ENCODE peak calls at places on chromosomes 4 and X, in nine cellular contexts. D is endothelial cell of umbilical vein, G is testis, B is GM10248, K is fibroblast of lung, R is mucosa of descending colon, P is cardiac muscle cell, M is glutamatergic neuron, W is breast epithelium. J is an unnamed sample.
A peak's percentile ranks its signal among the peaks of the same experiment; 100 is the strongest.

GRCh38 chrX:136528645-136529315 is 3.2 kb upstream of the VGLL1 start:
- DNase-seq in M (no peak), D (no peak), B (no peak), G (no peak), R (no peak), P (no peak), W (no peak), K (no peak), J (no peak)

GRCh38 chrX:16185725-16186136 is 18.4 kb downstream of the MAGEB17 start:
- DNase-seq in B (peak; percentile 56), R (no peak), K (peak; percentile 90), D (peak; percentile 74), P (peak; percentile 65), W (no peak), M (no peak), G (no peak), J (no peak)

GRCh38 chr4:187006189-187006618 is 282.5 kb upstream of the FAT1 start:
- DNase-seq in W (no peak), R (no peak), M (no peak), P (peak; percentile 75), K (peak; percentile 69), D (no peak), B (no peak), G (no peak), J (no peak)

GRCh38 chrX:30489323-30489722 is 88.2 kb downstream of the TASL start:
- DNase-seq in P (no peak), W (no peak), R (no peak), B (no peak), M (no peak), G (peak; percentile 43), D (no peak), K (no peak), J (no peak)

GRCh38 chr4:80192937-80193336 is 4.4 kb upstream of the PRDM8 start:
- DNase-seq in D (no peak), P (peak; percentile 49), G (no peak), W (no peak), M (no peak), B (no peak), K (peak; percentile 70), R (no peak), J (no peak)

GRCh38 chr4:25160714-25161598 is 707 bp upstream of the SEPSECS start:
- DNase-seq in P (no peak), W (no peak), R (peak; percentile 35), K (peak; percentile 40), M (no peak), G (peak; percentile 31), D (no peak), B (no peak), J (no peak)

GRCh38 chrX:129525162-129525561 is 1.9 kb upstream of the SMARCA1 start:
- DNase-seq in P (no peak), R (no peak), D (no peak), K (no peak), B (no peak), M (no peak), G (no peak), W (no peak), J (no peak)

GRCh38 chr4:101981756-101982155 is 191.2 kb downstream of the BANK1 start:
- DNase-seq in D (no peak), B (no peak), M (no peak), P (no peak), W (peak; percentile 45), K (peak; percentile 55), R (no peak), G (no peak), J (no peak)

GRCh38 chr4:56874166-56874565 is 33.5 kb upstream of the REST start:
- DNase-seq in D (no peak), M (no peak), P (no peak), W (no peak), G (no peak), B (no peak), K (no peak), R (peak; percentile 34), J (no peak)

GRCh38 chrX:52424658-52425057 is 55.8 kb downstream of the XAGE2 start:
- DNase-seq in P (no peak), W (no peak), D (no peak), K (peak; percentile 45), R (no peak), G (no peak), B (no peak), M (no peak), J (no peak)

DNA sequence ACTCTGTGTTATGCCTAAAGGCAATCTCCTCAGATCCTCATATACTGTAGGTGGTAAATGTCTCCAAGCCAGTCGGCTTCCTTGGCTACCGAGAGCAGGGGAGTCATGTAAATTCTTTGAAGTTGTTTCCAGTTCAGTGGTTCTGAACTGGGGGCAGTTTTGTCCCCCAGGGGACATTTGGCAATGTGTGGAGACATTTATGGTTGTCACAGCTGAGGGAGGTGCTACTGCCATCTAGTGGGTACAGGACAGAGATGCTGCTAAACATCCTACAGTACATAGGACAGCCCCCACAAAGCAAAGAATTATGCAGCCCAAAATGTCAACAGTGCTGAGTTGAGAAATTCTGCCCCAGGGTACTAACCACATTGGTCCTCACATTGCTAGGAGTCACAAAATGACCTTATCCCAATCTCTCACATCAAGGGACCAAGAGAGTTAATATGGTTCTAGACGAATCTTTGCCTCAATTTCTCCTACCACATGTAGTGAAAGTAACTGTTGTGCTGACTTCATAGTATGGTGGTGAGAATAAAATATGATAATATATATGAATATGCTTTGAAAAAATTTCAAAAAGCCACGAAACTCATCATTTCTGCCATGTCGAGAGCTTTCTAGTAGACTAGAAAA is 104.4 kb upstream of the ARHGAP24 start:
- DNase-seq in P (peak; percentile 67), W (no peak), D (peak; percentile 40), K (peak; percentile 20), R (peak; percentile 20), B (no peak), G (peak; percentile 53), M (peak; percentile 50), J (no peak)
- TF ChIP-seq CTCF in P (peak; percentile 87), W (no peak), D (peak; percentile 71), K (peak; percentile 89), R (peak; percentile 27), B (peak; percentile 69), G (peak; percentile 44), M (peak; percentile 69), J (peak; percentile 80)

GRCh38 chr4:55447108-55447708 is 51.5 kb downstream of the TMEM165 start:
- DNase-seq in R (no peak), B (no peak), P (no peak), K (peak; percentile 22), W (no peak), G (no peak), D (no peak), M (no peak), J (no peak)

GRCh38 chr4:55446578-55446922 is 50.8 kb downstream of the TMEM165 start:
- DNase-seq in W (no peak), G (no peak), D (no peak), K (peak; percentile 39), B (no peak), R (no peak), M (no peak), P (no peak), J (no peak)

GRCh38 chr4:55442541-55442940 is 46.8 kb downstream of the TMEM165 start:
- DNase-seq in K (peak; percentile 18), R (no peak), W (no peak), D (no peak), P (no peak), B (no peak), G (no peak), M (no peak), J (no peak)

GRCh38 chr4:55445921-55446577 is 50.3 kb downstream of the TMEM165 start:
- DNase-seq in B (no peak), R (no peak), M (no peak), W (no peak), D (no peak), G (no peak), K (peak; percentile 91), P (peak; percentile 32), J (no peak)

GRCh38 chr4:55444822-55445221 is 49.1 kb downstream of the TMEM165 start:
- DNase-seq in M (no peak), W (no peak), R (no peak), D (peak; percentile 31), B (no peak), G (peak; percentile 41), K (peak; percentile 49), P (peak; percentile 42), J (no peak)
- TF ChIP-seq CTCF in M (no peak), W (no peak), R (no peak), D (no peak), B (peak; percentile 27), G (no peak), K (peak; percentile 59), P (peak; percentile 38), J (peak; percentile 29)

GRCh38 chr4:180587379-180587778 is 1655.8 kb upstream of the TENM3 start:
- DNase-seq in W (no peak), R (no peak), K (no peak), P (no peak), G (no peak), D (no peak), M (no peak), B (no peak), J (no peak)
- TF ChIP-seq CTCF in W (no peak), R (no peak), K (no peak), P (no peak), G (no peak), D (no peak), M (no peak), B (no peak), J (no peak)

GRCh38 chrX:36035550-36035949 is 116.0 kb downstream of the CFAP47 start:
- DNase-seq in B (no peak), D (no peak), W (no peak), M (no peak), K (no peak), R (no peak), G (no peak), P (no peak), J (no peak)
- TF ChIP-seq CTCF in B (no peak), D (no peak), W (no peak), M (no peak), K (no peak), R (no peak), G (no peak), P (no peak), J (no peak)

GRCh38 chr4:37434469-37434868 is 189.9 kb downstream of the NWD2 start:
- DNase-seq in B (no peak), G (no peak), P (peak; percentile 44), K (no peak), W (no peak), R (no peak), D (no peak), M (no peak), J (no peak)
- TF ChIP-seq CTCF in B (no peak), G (no peak), P (peak; percentile 34), K (no peak), W (no peak), R (no peak), D (no peak), M (no peak), J (peak; percentile 48)

DNA sequence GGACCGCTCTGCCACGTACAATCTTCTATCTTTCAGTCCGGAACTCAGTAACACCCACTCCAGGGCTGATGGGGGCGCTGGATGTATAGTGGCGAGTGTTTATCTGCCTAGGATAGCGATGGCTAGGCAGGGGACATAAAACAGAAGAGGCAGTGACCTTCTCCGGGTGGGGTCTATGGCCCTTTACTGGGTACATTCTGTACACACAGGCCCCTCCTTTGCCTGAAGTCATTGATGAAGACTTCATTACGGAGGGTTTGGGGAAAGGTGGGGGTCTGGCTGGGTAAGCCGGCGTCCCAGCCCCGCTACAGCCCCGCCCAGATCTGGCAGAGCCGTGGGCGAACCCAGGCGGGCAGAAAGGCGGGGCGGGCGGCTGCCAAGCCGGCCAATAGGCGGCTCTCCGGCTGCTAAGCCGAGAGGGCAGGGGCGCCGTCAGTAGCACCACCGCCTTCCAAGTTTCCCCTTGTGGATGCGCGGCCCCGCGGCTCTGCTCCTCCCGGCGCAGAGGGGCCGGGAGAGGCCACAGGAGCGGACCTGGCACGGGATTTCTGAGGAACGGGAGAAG is at the start of gene CHST7:
- DNase-seq in W (peak; percentile 36), P (peak; percentile 79), M (peak; percentile 69), K (peak; percentile 75), G (peak; percentile 66), R (peak; percentile 69), B (peak; percentile 50), D (peak; percentile 75), J (peak; percentile 73)
- TF ChIP-seq CTCF in W (no peak), P (peak; percentile 43), M (no peak), K (peak; percentile 46), G (no peak), R (no peak), B (peak; percentile 29), D (peak; percentile 33), J (peak; percentile 26)

J was measured in type B pancreatic cell.